ENCODE peak calls at places on chromosome 20, in four cellular contexts. I is heart right ventricle; E is NCI-H748 treated with DMSO at 0.1 percent for 48 hours; S is naive thymus-derived CD4-positive, alpha-beta T cell. W is an unnamed sample.

GRCh38 chr20:62461157-62461556 is 14.6 kb downstream of the GATA5 start:
- DNase-seq in I (peak; percentile 60), E (no peak), S (no peak), W (no peak)

GRCh38 chr20:25053207-25054132 is 4.5 kb downstream of the ACSS1 start:
- DNase-seq in S (no peak), I (peak; percentile 64), E (no peak), W (peak; percentile 42)

GRCh38 chr20:39935921-39936320 is 753.1 kb downstream of the MAFB start:
- DNase-seq in I (no peak), S (no peak), E (no peak), W (no peak)

GRCh38 chr20:946826-947225 is 30.7 kb upstream of the ANGPT4 start:
- DNase-seq in E (no peak), I (no peak), S (no peak), W (no peak)

GRCh38 chr20:50415516-50416268 is 94.5 kb upstream of the PTPN1 start:
- DNase-seq in E (no peak), I (peak; percentile 100), S (no peak), W (peak; percentile 98)

GRCh38 chr20:6837730-6838129 is 70.2 kb downstream of the BMP2 start:
- DNase-seq in I (no peak), E (no peak), S (no peak), W (no peak)

GRCh38 chr20:57671072-57671391 is 38.8 kb downstream of the PMEPA1 start:
- DNase-seq in S (no peak), I (no peak), E (no peak), W (no peak)

GRCh38 chr20:32681175-32682084 is 7.7 kb upstream of the C20orf203 start:
- DNase-seq in I (no peak), E (peak; percentile 60), S (no peak), W (no peak)

GRCh38 chr20:57043669-57044268 is 222.7 kb downstream of the BMP7 start:
- DNase-seq in E (no peak), S (no peak), I (peak; percentile 25), W (no peak)

GRCh38 chr20:54263266-54263665 is 55.4 kb downstream of the PFDN4 start:
- DNase-seq in S (no peak), I (no peak), E (no peak), W (no peak)

GRCh38 chr20:3727333-3728035 is 5.0 kb upstream of the HSPA12B start:
- DNase-seq in I (no peak), E (no peak), S (no peak), W (no peak)

GRCh38 chr20:62356948-62357667 is 10.0 kb downstream of the LAMA5 start:
- DNase-seq in S (no peak), E (no peak), I (peak; percentile 86), W (no peak)